ENCODE peak calls at places on chromosome 2, in ten cellular contexts. G, Z, E, S, H, I, N, D, F and K are unnamed samples.

GRCh38 chr2:119160361-119160965 is 1.9 kb upstream of the C1QL2 start:
- DNase-seq in N (no peak), H (no peak), S (no peak), F (no peak), D (no peak), Z (no peak), I (no peak), G (no peak), E (no peak), K (no peak)

GRCh38 chr2:233470007-233470687 is 96.4 kb downstream of the USP40 start:
- DNase-seq in G (no peak), Z (no peak), E (no peak), I (peak; percentile 93), S (peak; percentile 79), D (no peak), N (no peak), F (peak; percentile 82), H (no peak), K (peak; percentile 85)

GRCh38 chr2:200317975-200318374 is 11.5 kb downstream of the SPATS2L start:
- DNase-seq in D (no peak), H (no peak), G (no peak), S (no peak), I (no peak), F (no peak), E (no peak), Z (no peak), N (no peak), K (no peak)

GRCh38 chr2:46718797-46719196 is 196.8 kb downstream of the MCFD2 start:
- DNase-seq in H (no peak), D (no peak), N (no peak), I (no peak), Z (no peak), G (no peak), S (no peak), E (no peak), F (no peak), K (no peak)

GRCh38 chr2:163943403-163944356 is 207.9 kb upstream of the FIGN start:
- DNase-seq in H (no peak), D (no peak), Z (no peak), F (no peak), N (no peak), I (no peak), E (no peak), G (no peak), S (no peak), K (no peak)

GRCh38 chr2:189249171-189249570 is 69.6 kb upstream of the COL5A2 start:
- DNase-seq in G (peak; percentile 75), D (no peak), S (no peak), I (no peak), H (no peak), E (no peak), N (no peak), F (no peak), Z (no peak), K (no peak)

GRCh38 chr2:208036357-208036756 is 11.0 kb upstream of the PLEKHM3 start:
- DNase-seq in G (no peak), Z (no peak), I (no peak), F (no peak), S (no peak), H (no peak), D (no peak), N (no peak), E (no peak), K (no peak)

GRCh38 chr2:15918761-15919356 is 21.5 kb upstream of the MYCN start:
- DNase-seq in I (no peak), F (no peak), E (no peak), H (no peak), Z (no peak), D (no peak), S (no peak), N (no peak), G (no peak), K (no peak)

GRCh38 chr2:14907014-14907612 is 274.6 kb downstream of the LRATD1 start:
- DNase-seq in F (no peak), G (no peak), S (peak; percentile 15), E (no peak), N (peak; percentile 29), D (no peak), H (no peak), I (no peak), Z (no peak), K (no peak)

GRCh38 chr2:137893145-137893544 is 71.1 kb upstream of the HNMT start:
- DNase-seq in S (no peak), D (no peak), I (no peak), N (peak; percentile 40), H (no peak), E (no peak), Z (no peak), G (no peak), F (no peak), K (no peak)

GRCh38 chr2:66323496-66323895 is 111.4 kb upstream of the MEIS1 start:
- DNase-seq in Z (no peak), S (no peak), G (no peak), I (no peak), H (no peak), E (no peak), D (no peak), F (no peak), N (no peak), K (no peak)

GRCh38 chr2:1707771-1708351 is 36.5 kb downstream of the PXDN start:
- DNase-seq in I (no peak), E (peak; percentile 70), F (peak; percentile 81), H (no peak), N (peak; percentile 85), Z (no peak), D (no peak), G (peak; percentile 97), S (peak; percentile 89), K (no peak)

GRCh38 chr2:218823456-218823855 is 8.1 kb downstream of the PRKAG3 start:
- DNase-seq in I (no peak), E (no peak), Z (no peak), G (no peak), N (no peak), F (peak; percentile 21), D (no peak), H (no peak), S (no peak), K (no peak)

GRCh38 chr2:179543361-179543901 is 278.8 kb upstream of the SESTD1 start:
- DNase-seq in G (peak; percentile 73), H (no peak), N (no peak), E (no peak), Z (no peak), D (no peak), I (no peak), S (no peak), F (no peak), K (no peak)

GRCh38 chr2:12177052-12177994 is 430.9 kb downstream of the LPIN1 start:
- DNase-seq in E (peak; percentile 82), I (peak; percentile 79), F (peak; percentile 64), N (no peak), H (peak; percentile 48), G (peak; percentile 86), D (no peak), Z (no peak), S (no peak), K (no peak)

GRCh38 chr2:16069933-16070647 is 129.7 kb downstream of the MYCN start:
- DNase-seq in I (peak; percentile 90), G (no peak), H (no peak), E (no peak), D (no peak), F (peak; percentile 67), N (no peak), S (no peak), Z (no peak), K (no peak)

GRCh38 chr2:238097988-238098853 is 1.9 kb upstream of the ESPNL start:
- DNase-seq in N (no peak), D (no peak), E (peak; percentile 68), F (peak; percentile 76), Z (no peak), G (peak; percentile 42), I (peak; percentile 81), S (no peak), H (peak; percentile 25), K (no peak)

GRCh38 chr2:174844295-174844708 is 80.0 kb upstream of the CHRNA1 start:
- DNase-seq in G (no peak), E (no peak), H (no peak), N (no peak), D (no peak), S (peak; percentile 8), Z (no peak), I (no peak), F (no peak), K (no peak)

GRCh38 chr2:148538375-148538774 is 106.2 kb upstream of the EPC2 start:
- DNase-seq in D (no peak), N (no peak), Z (no peak), F (no peak), I (no peak), H (no peak), S (no peak), G (no peak), E (no peak), K (no peak)

GRCh38 chr2:8827729-8828128 is 9.7 kb downstream of the KIDINS220 start:
- DNase-seq in S (no peak), H (no peak), F (no peak), Z (no peak), N (no peak), G (no peak), E (no peak), D (no peak), I (no peak), K (no peak)

GRCh38 chr2:10331033-10331701 is 28.5 kb downstream of the HPCAL1 start:
- DNase-seq in F (no peak), H (no peak), D (peak; percentile 61), I (peak; percentile 70), N (no peak), E (no peak), Z (no peak), G (no peak), S (no peak), K (peak; percentile 92)

GRCh38 chr2:209305026-209305425 is 118.8 kb upstream of the MAP2 start:
- DNase-seq in G (no peak), H (no peak), I (no peak), D (no peak), E (no peak), Z (no peak), N (no peak), F (no peak), S (no peak), K (no peak)

GRCh38 chr2:240913810-240914644 is 7.9 kb downstream of the CROCC2 start:
- DNase-seq in F (peak; percentile 90), E (peak; percentile 28), S (peak; percentile 52), Z (no peak), D (peak; percentile 37), H (no peak), G (peak; percentile 59), I (peak; percentile 84), N (peak; percentile 28), K (no peak)

GRCh38 chr2:115303-115702 is 69.0 kb upstream of the FAM110C start:
- DNase-seq in S (peak; percentile 6), N (no peak), D (no peak), Z (no peak), H (peak; percentile 10), I (no peak), G (no peak), F (no peak), E (peak; percentile 23), K (no peak)

GRCh38 chr2:87996570-87996969 is 19.8 kb downstream of the RNU2-63P start:
- DNase-seq in G (no peak), E (no peak), F (no peak), H (no peak), Z (no peak), N (no peak), I (no peak), D (no peak), S (no peak), K (no peak)

GRCh38 chr2:108220942-108221541 is 18.7 kb upstream of the SULT1C3 start:
- DNase-seq in F (no peak), D (no peak), H (no peak), I (peak; percentile 84), N (no peak), Z (no peak), S (peak; percentile 58), G (no peak), E (no peak), K (no peak)

GRCh38 chr2:42770288-42771131 is 6.6 kb upstream of the OXER1 start:
- DNase-seq in F (no peak), S (peak; percentile 15), G (peak; percentile 33), D (no peak), I (no peak), N (peak; percentile 1), Z (peak; percentile 13), H (no peak), E (peak; percentile 35), K (no peak)

GRCh38 chr2:220572385-220572784 is 945.0 kb downstream of the SLC4A3 start:
- DNase-seq in E (peak; percentile 16), N (no peak), F (no peak), S (no peak), H (no peak), D (no peak), Z (no peak), I (no peak), G (peak; percentile 31), K (no peak)